ENCODE peak calls at places on chromosomes 7 and 10, in four cellular contexts. X is astrocyte of the spinal cord, H is left lung, K is choroid plexus epithelial cell. J is an unnamed sample.

GRCh38 chr7:81822811-81823210 is 53.0 kb upstream of the HGF start:
- DNase-seq in X (no peak), K (no peak), H (no peak), J (no peak)

GRCh38 chr10:47361293-47361692 is 13.1 kb downstream of the RBP3 start:
- DNase-seq in K (peak), X (peak), H (no peak), J (peak)

GRCh38 chr7:98250789-98251188 is 1.2 kb downstream of the TECPR1 start:
- DNase-seq in K (no peak), H (no peak), X (no peak), J (no peak)

GRCh38 chr7:35003679-35004278 is 33.5 kb downstream of the DPY19L1 start:
- DNase-seq in K (peak), H (peak), X (peak), J (peak)

GRCh38 chr7:135079068-135079467 is 68.8 kb upstream of the TMEM140 start:
- DNase-seq in H (no peak), X (no peak), K (no peak), J (no peak)

GRCh38 chr10:31602541-31603244 is 283.7 kb downstream of the ZEB1 start:
- DNase-seq in K (peak), X (peak), H (peak), J (peak)

GRCh38 chr7:133070562-133070961 is 11.3 kb downstream of the CHCHD3 start:
- DNase-seq in H (no peak), K (no peak), X (no peak), J (no peak)

GRCh38 chr7:158394936-158395335 is 192.7 kb downstream of the PTPRN2 start:
- DNase-seq in H (no peak), X (no peak), K (peak), J (peak)

GRCh38 chr7:5428470-5429252 is 5.0 kb upstream of the TNRC18 start:
- DNase-seq in H (peak), K (peak), X (peak), J (peak)

GRCh38 chr10:102241444-102242117 is at the start of gene PITX3:
- DNase-seq in K (peak), X (peak), H (peak), J (peak)

GRCh38 chr7:69994907-69995542 is 396.8 kb downstream of the AUTS2 start:
- DNase-seq in H (no peak), K (no peak), X (no peak), J (no peak)

GRCh38 chr10:37479469-37479868 is 354.1 kb downstream of the ANKRD30A start:
- DNase-seq in H (no peak), X (no peak), K (no peak), J (no peak)

GRCh38 chr10:21173433-21173963 is 276.4 kb upstream of the NEBL start:
- DNase-seq in K (no peak), H (peak), X (no peak), J (no peak)

GRCh38 chr10:70135046-70135445 is 2.4 kb upstream of the AIFM2 start:
- DNase-seq in X (no peak), K (no peak), H (no peak), J (peak)

GRCh38 chr7:158676171-158676840 is 28.3 kb downstream of the NCAPG2 start:
- DNase-seq in K (peak), H (no peak), X (peak), J (peak)

GRCh38 chr10:47225186-47225927 is 74.6 kb upstream of the GDF10 start:
- DNase-seq in X (no peak), H (no peak), K (no peak), J (no peak)

GRCh38 chr7:32532086-32532485 is 36.8 kb downstream of the AVL9 start:
- DNase-seq in H (no peak), K (no peak), X (no peak), J (no peak)

GRCh38 chr10:117530791-117531190 is 11.8 kb upstream of the EMX2 start:
- DNase-seq in X (no peak), H (no peak), K (no peak), J (no peak)

DNA sequence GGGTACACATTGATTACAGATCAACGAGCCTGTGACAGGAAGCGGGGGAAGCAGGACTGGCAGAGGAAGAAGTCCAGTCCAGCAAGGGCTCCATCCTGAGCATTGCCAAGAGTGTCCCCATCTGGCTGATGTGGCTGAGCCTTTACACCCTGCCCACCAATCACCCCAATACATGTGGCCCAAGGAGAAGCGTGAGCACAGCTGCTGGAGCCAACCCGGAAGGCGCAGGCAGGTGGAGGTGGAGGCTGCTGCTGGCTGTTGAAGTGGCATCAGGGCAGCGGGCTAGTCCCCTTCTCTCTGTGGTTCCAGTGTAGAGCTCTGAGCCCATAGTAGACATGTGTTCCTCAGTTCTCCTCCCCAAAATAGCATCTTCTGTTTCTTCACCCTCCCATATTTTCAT is 6.8 kb upstream of the AMPH start:
- DNase-seq in H (no peak), X (no peak), K (no peak), J (no peak)
- TF ChIP-seq CTCF in H (no peak), X (no peak), K (no peak), J (no peak)

GRCh38 chr7:21548491-21548890 is 5.7 kb downstream of the DNAH11 start:
- DNase-seq in H (no peak), K (no peak), X (no peak), J (peak)

GRCh38 chr7:21544303-21544656 is 1.4 kb downstream of the DNAH11 start:
- DNase-seq in X (no peak), H (no peak), K (no peak), J (no peak)

GRCh38 chr7:21547511-21547910 is 4.7 kb downstream of the DNAH11 start:
- DNase-seq in H (no peak), X (no peak), K (no peak), J (no peak)

GRCh38 chr7:21542891-21543527 is at the start of gene DNAH11:
- DNase-seq in X (peak), K (peak), H (peak), J (peak)

DNA sequence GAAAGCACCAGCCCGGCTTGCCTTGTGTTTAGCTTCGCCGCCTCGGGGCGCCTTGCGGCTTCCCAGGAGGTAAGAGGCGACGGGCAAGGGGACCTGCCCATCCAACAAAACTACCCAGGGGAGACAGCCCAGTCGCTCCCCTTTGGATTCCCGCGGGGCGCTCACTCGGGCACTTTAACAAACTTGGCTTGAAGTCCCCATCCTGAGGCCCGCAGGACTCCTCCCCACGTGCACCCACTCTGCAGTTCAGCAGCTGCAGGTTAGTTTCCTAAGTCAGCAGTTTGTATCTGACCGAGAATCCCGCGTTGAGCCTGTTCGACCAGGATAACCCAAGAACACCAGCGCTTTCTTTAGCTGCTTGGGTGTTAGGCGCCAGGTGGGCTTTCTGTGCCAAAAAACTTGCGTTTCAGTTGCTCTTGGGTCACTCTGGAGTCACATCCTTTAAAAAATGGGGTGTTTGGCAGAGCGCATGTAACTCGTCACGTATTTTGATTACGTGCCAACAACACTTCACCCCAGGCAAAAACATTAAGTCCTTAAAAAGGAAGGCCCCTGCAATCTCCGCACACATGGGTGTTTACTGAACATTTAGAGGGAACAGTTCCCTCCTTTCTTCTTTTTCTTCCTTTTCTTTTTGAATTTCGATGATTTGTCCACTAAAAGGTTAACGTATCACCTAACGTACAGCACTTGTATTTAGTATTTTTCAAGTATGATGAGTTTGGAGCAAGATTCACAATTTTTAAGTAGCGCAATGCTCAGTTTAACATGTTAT is 876 bp downstream of the DNAH11 start:
- DNase-seq in X (peak), H (no peak), K (peak), J (peak)
- TF ChIP-seq CTCF in X (no peak), H (no peak), K (no peak), J (no peak)

GRCh38 chr10:105409370-105409769 is 768.3 kb downstream of the SORCS3 start:
- DNase-seq in H (no peak), K (no peak), X (no peak), J (no peak)
- TF ChIP-seq CTCF in H (no peak), K (no peak), X (no peak), J (no peak)

GRCh38 chr10:71828702-71829101 is 22.3 kb downstream of the PSAP start:
- DNase-seq in K (no peak), H (no peak), X (no peak), J (no peak)

GRCh38 chr10:71821909-71822763 is 28.9 kb downstream of the PSAP start:
- DNase-seq in X (peak), K (no peak), H (no peak), J (no peak)

GRCh38 chr10:71827828-71828227 is 23.2 kb downstream of the PSAP start:
- DNase-seq in X (no peak), H (no peak), K (no peak), J (no peak)

GRCh38 chr10:71823356-71823755 is 27.7 kb downstream of the PSAP start:
- DNase-seq in X (no peak), K (no peak), H (no peak), J (no peak)

GRCh38 chr10:71825217-71825616 is 25.8 kb downstream of the PSAP start:
- DNase-seq in K (no peak), X (no peak), H (no peak), J (no peak)
- TF ChIP-seq CTCF in K (peak), X (peak), H (no peak), J (no peak)

DNA sequence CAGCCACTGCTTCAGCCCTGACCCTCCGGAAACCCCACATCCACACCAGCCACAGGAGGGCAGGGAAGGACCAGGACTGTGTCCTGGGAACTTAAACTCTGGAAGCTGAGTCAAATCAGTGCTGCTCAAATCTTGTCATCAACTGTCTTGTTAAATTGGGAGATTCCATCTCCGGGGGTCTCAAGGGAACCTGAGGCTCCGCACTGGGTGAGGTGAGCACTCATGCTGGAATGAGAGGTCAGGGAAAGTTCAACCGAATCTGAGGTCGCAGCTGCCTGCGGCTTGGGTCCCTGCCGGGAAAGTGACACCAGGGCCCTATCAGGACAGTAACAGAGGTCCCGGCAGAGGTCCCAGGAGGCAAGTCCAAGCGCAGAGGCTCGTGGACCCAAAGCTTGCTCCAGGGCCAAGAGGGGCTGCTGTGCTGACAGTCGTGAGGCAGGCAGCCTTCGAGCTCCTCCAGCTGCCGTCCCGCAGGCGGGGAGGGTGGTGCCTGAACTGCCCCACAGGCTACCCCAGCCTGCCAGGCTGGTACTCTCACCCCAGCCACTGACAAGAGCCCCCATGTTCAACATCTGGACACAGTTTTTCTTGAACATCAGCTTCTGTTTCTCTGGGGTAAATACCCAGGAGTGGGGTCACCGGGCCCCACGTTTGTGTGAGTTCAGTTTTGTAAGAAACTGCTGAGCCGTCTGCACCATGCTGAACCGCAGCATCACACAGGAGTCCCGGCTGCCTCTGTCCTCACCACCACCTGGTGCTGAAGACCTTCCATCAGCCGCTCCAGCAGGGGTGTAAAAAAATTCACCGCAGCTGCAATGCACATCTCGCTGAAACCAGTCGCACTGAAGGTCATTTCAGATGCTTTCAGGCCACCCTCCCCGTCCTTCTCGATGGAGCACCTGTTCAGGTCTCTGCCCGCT is 101.0 kb downstream of the DIP2C start:
- DNase-seq in K (peak), X (peak), H (no peak), J (peak)
- TF ChIP-seq CTCF in K (peak), X (peak), H (no peak), J (no peak)

DNA sequence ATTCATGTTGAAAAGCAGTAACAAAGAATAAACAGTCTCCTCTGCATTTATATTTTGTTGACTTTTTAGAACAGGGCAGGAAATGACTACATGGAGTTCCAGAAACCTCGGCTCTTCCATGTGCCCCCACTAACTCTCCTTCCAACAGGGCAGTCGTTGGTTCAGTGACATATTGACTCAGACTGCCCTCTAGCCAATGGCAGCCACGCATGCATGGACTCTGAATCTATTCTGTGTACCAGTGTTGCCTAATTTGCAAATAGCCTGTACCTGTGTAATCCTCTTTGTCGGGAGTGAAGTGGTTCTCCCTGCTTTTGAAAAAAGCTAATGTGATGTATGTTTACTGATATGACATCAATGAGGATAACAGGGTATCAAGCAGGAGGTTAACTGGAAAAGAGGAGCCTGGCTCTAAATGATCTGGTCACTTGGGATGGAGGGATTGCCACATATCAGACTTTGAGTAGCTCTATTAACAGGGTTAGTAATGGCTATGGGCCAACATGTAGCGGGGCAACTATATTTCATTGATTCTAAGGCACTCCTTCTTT is 19.9 kb upstream of the CPN1 start:
- DNase-seq in H (no peak), X (no peak), K (peak), J (peak)
- TF ChIP-seq CTCF in H (no peak), X (no peak), K (no peak), J (no peak)

GRCh38 chr10:113298616-113299015 is 254.2 kb upstream of the HABP2 start:
- DNase-seq in H (no peak), K (no peak), X (no peak), J (no peak)

GRCh38 chr10:113294868-113295267 is 258.0 kb upstream of the HABP2 start:
- DNase-seq in X (no peak), K (no peak), H (no peak), J (no peak)

GRCh38 chr10:113300628-113301027 is 252.2 kb upstream of the HABP2 start:
- DNase-seq in K (no peak), X (peak), H (no peak), J (no peak)

GRCh38 chr10:113293167-113293566 is 259.7 kb upstream of the HABP2 start:
- DNase-seq in K (no peak), H (no peak), X (no peak), J (no peak)

DNA sequence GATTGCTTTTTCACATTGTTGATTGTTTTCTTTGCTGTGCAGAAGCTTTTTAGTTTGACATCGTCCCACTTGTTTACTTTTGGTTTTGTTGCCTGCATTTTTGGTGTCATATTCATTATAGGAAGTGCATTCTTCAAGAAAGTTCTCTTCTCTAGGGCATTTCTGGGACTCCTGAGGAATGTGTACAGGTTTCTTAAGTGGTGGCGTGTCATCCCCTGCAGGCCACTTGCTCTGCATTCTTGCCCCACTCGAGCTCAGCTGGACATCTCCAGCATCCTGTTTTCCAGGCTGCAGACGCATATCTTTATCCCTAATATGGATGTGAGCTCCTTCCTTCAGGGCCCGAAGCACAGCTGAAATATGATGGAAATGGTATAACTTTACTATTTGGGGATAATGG is 255.6 kb upstream of the HABP2 start:
- DNase-seq in K (peak), H (no peak), X (peak), J (peak)
- TF ChIP-seq CTCF in K (peak), H (no peak), X (peak), J (no peak)